ENCODE peak calls at places on chromosomes 1 and 21, in four cellular contexts. One of them, this sample, is unnamed. For H3K36me3, the result is how much of the 10 kb centered on the place peaks cover.

GRCh38 chr1:983736-984475 is 2.0 kb upstream of the PERM1 start:
- DNase-seq in HCT116: no peak
- DNase-seq in uterus: peak
- DNase-seq in body of pancreas: peak
- DNase-seq in this sample: peak

GRCh38 chr1:5611855-5612254 is 380.4 kb downstream of the NPHP4 start:
- DNase-seq in HCT116: peak
- DNase-seq in uterus: no peak
- DNase-seq in body of pancreas: no peak
- DNase-seq in this sample: no peak

GRCh38 chr1:84505167-84506001 is 802 bp upstream of the SPATA1 start:
- DNase-seq in HCT116: no peak
- DNase-seq in uterus: peak
- DNase-seq in body of pancreas: peak
- DNase-seq in this sample: peak

GRCh38 chr1:178361847-178362246 is 134.9 kb downstream of the CLEC20A start:
- DNase-seq in HCT116: no peak
- DNase-seq in uterus: no peak
- DNase-seq in body of pancreas: no peak
- DNase-seq in this sample: no peak

GRCh38 chr21:10272216-10272615 is 249.2 kb upstream of the TPTE start:
- DNase-seq in HCT116: no peak
- DNase-seq in uterus: no peak
- DNase-seq in body of pancreas: no peak
- DNase-seq in this sample: no peak

GRCh38 chr1:37120279-37120678 is 86.0 kb upstream of the GRIK3 start:
- DNase-seq in HCT116: no peak
- DNase-seq in uterus: no peak
- DNase-seq in body of pancreas: no peak
- DNase-seq in this sample: no peak

GRCh38 chr1:213623103-213623581 is 364.6 kb upstream of the PROX1 start:
- DNase-seq in HCT116: no peak
- DNase-seq in uterus: no peak
- DNase-seq in body of pancreas: no peak
- DNase-seq in this sample: no peak

GRCh38 chr1:202283379-202283844 is 58.3 kb downstream of the UBE2T start:
- DNase-seq in HCT116: peak
- DNase-seq in uterus: no peak
- DNase-seq in body of pancreas: no peak
- DNase-seq in this sample: no peak

GRCh38 chr1:208243851-208244583 is at the start of gene PLXNA2:
- DNase-seq in HCT116: peak
- DNase-seq in uterus: peak
- DNase-seq in body of pancreas: peak
- DNase-seq in this sample: peak

GRCh38 chr1:167120899-167121298 is 27.0 kb downstream of the STYXL2 start:
- DNase-seq in HCT116: no peak
- DNase-seq in uterus: no peak
- DNase-seq in body of pancreas: no peak
- DNase-seq in this sample: no peak

GRCh38 chr21:15631342-15631741 is 98.4 kb upstream of the USP25 start:
- DNase-seq in HCT116: no peak
- DNase-seq in uterus: no peak
- DNase-seq in body of pancreas: no peak
- DNase-seq in this sample: no peak

GRCh38 chr21:45979651-45980050 is 1.9 kb upstream of the COL6A1 start:
- DNase-seq in HCT116: no peak
- DNase-seq in uterus: no peak
- DNase-seq in body of pancreas: no peak
- DNase-seq in this sample: no peak

GRCh38 chr1:36486436-36487335 is 4.0 kb upstream of the CSF3R start:
- DNase-seq in HCT116: no peak
- DNase-seq in uterus: no peak
- DNase-seq in body of pancreas: peak
- DNase-seq in this sample: no peak

GRCh38 chr1:36367798-36368197 is 17.9 kb downstream of the STK40 start:
- DNase-seq in HCT116: no peak
- DNase-seq in uterus: no peak
- DNase-seq in body of pancreas: no peak
- DNase-seq in this sample: no peak

GRCh38 chr21:45788635-45789506 is 145.3 kb downstream of the PCBP3 start:
- DNase-seq in HCT116: no peak
- DNase-seq in uterus: no peak
- DNase-seq in body of pancreas: no peak
- DNase-seq in this sample: no peak

GRCh38 chr1:151060241-151061011 is at the start of gene MLLT11:
- DNase-seq in HCT116: no peak
- DNase-seq in uterus: peak
- DNase-seq in body of pancreas: peak
- DNase-seq in this sample: peak

GRCh38 chr21:33030633-33031032 is 4.9 kb downstream of the OLIG2 start:
- DNase-seq in HCT116: no peak
- DNase-seq in uterus: no peak
- DNase-seq in body of pancreas: no peak
- DNase-seq in this sample: no peak

GRCh38 chr1:30686236-30686635 is 37.1 kb downstream of the MATN1 start:
- DNase-seq in HCT116: no peak
- DNase-seq in uterus: no peak
- DNase-seq in body of pancreas: peak
- DNase-seq in this sample: no peak

GRCh38 chr1:56080123-56080522 is 499.2 kb downstream of the PLPP3 start:
- DNase-seq in HCT116: no peak
- DNase-seq in uterus: no peak
- DNase-seq in body of pancreas: no peak
- DNase-seq in this sample: no peak

GRCh38 chr1:116847688-116848531 is 61.8 kb upstream of the PTGFRN start:
- DNase-seq in HCT116: no peak
- DNase-seq in uterus: peak
- DNase-seq in body of pancreas: no peak
- DNase-seq in this sample: peak

GRCh38 chr21:43354016-43354420 is 72.9 kb downstream of the SIK1 start:
- DNase-seq in HCT116: no peak
- DNase-seq in uterus: no peak
- DNase-seq in body of pancreas: no peak
- DNase-seq in this sample: no peak

GRCh38 chr1:175245324-175245723 is 52.7 kb upstream of the KIAA0040 start:
- DNase-seq in HCT116: no peak
- DNase-seq in uterus: no peak
- DNase-seq in body of pancreas: no peak
- DNase-seq in this sample: no peak

GRCh38 chr1:40301541-40302299 is 15.4 kb downstream of the COL9A2 start:
- DNase-seq in HCT116: no peak
- DNase-seq in uterus: no peak
- DNase-seq in body of pancreas: no peak
- DNase-seq in this sample: no peak

GRCh38 chr1:160046494-160047115 is 14.8 kb upstream of the PIGM start:
- DNase-seq in HCT116: no peak
- DNase-seq in uterus: peak
- DNase-seq in body of pancreas: peak
- DNase-seq in this sample: peak

GRCh38 chr1:155206891-155207577 is 663 bp downstream of the THBS3 start:
- DNase-seq in HCT116: no peak
- DNase-seq in uterus: peak
- DNase-seq in body of pancreas: peak
- DNase-seq in this sample: peak

GRCh38 chr1:174217787-174218574 is 58.7 kb downstream of the RABGAP1L start:
- DNase-seq in HCT116: peak
- DNase-seq in uterus: no peak
- DNase-seq in body of pancreas: no peak
- DNase-seq in this sample: peak

GRCh38 chr1:151130837-151131586 is 15.4 kb downstream of the SEMA6C start:
- DNase-seq in HCT116: no peak
- DNase-seq in uterus: peak
- DNase-seq in body of pancreas: peak
- DNase-seq in this sample: peak

GRCh38 chr1:5616366-5617178 is 375.7 kb downstream of the NPHP4 start:
- DNase-seq in HCT116: no peak
- DNase-seq in uterus: no peak
- DNase-seq in body of pancreas: no peak
- DNase-seq in this sample: no peak

GRCh38 chr1:206824327-206824726 is 41.1 kb upstream of the IL20 start:
- DNase-seq in HCT116: no peak
- DNase-seq in uterus: no peak
- DNase-seq in body of pancreas: no peak
- DNase-seq in this sample: peak

GRCh38 chr1:101929343-101929742 is 67.4 kb downstream of the OLFM3 start:
- DNase-seq in HCT116: no peak
- DNase-seq in uterus: no peak
- DNase-seq in body of pancreas: no peak
- DNase-seq in this sample: no peak

GRCh38 chr1:87588445-87588844 is 259.8 kb downstream of the LMO4 start:
- DNase-seq in HCT116: no peak
- DNase-seq in uterus: no peak
- DNase-seq in body of pancreas: no peak
- DNase-seq in this sample: no peak

GRCh38 chr1:147492207-147492606 is 49.1 kb upstream of the BCL9 start:
- DNase-seq in HCT116: no peak
- DNase-seq in uterus: no peak
- DNase-seq in body of pancreas: no peak
- DNase-seq in this sample: no peak
- TF ChIP-seq CTCF in HCT116: peak
- TF ChIP-seq CTCF in uterus: no peak
- TF ChIP-seq CTCF in body of pancreas: no peak
- TF ChIP-seq CTCF in this sample: no peak

GRCh38 chr1:200379940-200380588 is 29.8 kb downstream of the ZNF281 start:
- DNase-seq in HCT116: no peak
- DNase-seq in uterus: no peak
- DNase-seq in body of pancreas: no peak
- DNase-seq in this sample: no peak

GRCh38 chr1:200380589-200381021 is 29.2 kb downstream of the ZNF281 start:
- DNase-seq in HCT116: no peak
- DNase-seq in uterus: no peak
- DNase-seq in body of pancreas: no peak
- DNase-seq in this sample: no peak

GRCh38 chr1:200381256-200381980 is 28.4 kb downstream of the ZNF281 start:
- DNase-seq in HCT116: no peak
- DNase-seq in uterus: no peak
- DNase-seq in body of pancreas: no peak
- DNase-seq in this sample: no peak

GRCh38 chr1:200378096-200378495 is 31.7 kb downstream of the ZNF281 start:
- DNase-seq in HCT116: no peak
- DNase-seq in uterus: no peak
- DNase-seq in body of pancreas: no peak
- DNase-seq in this sample: no peak

DNA sequence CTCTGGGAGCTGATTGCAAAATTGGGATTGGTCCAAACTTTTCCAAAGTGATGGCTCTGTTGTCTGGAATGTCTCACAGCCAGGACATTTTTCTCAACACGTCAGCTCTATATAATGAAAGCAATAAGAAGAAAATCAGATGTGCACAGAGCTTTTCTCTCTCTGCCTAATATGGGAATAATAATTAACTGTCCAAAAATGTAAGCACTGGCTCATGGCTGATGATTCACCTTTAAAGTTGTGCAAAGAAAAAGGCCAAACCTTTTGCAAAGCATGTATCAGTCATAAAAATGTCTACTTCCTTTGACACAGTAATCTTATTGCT is 30.4 kb downstream of the ZNF281 start:
- DNase-seq in HCT116: no peak
- DNase-seq in uterus: no peak
- DNase-seq in body of pancreas: no peak
- DNase-seq in this sample: no peak
- H3K4me3 ChIP-seq in HCT116: no peak
- H3K4me3 ChIP-seq in uterus: no peak
- H3K4me3 ChIP-seq in body of pancreas: no peak
- H3K4me3 ChIP-seq in this sample: no peak

DNA sequence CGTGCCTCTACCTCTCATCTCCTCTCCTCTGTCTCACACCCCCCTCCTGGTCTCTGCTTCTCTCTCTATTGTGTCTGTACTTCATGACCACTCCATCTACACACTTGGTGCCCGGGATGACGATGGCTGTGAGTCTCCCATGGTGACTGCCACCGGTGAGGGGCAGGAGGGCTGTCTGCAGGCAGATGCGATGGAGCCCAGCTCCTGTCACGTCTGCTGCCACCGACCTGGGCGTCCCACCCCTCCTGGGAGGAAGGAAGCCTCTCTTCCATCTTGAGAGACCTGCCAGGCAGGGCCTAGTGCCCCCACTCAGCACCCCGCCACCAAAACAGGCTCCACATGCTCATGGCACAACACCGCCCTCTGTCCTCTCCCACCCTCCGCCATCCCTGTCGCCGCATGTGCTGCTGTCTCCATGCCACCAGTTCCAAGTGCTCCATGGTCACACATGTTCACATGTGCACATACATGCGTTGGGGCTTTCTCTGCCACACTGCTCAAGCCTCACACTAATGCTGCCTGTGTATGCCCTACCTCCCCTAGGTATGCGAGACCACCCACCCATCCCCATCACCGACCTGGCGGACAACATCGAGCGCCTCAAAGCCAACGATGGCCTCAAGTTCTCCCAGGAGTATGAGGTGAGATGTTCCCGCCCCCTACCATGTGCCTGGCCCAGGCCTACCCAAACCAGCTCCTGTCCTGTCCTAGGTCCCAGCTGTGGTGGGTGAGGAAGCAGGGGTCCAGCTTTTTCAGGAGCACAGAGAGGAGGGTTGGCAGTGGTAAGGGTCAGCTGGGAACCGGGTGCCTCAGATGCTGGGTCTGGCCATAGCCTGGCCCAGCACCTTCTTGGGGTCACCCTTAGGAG is 36.6 kb upstream of the KDM4A start:
- DNase-seq in HCT116: no peak
- DNase-seq in uterus: no peak
- DNase-seq in body of pancreas: no peak
- DNase-seq in this sample: no peak
- H3K36me3 ChIP-seq in HCT116: half or more
- H3K36me3 ChIP-seq in uterus: under half
- H3K36me3 ChIP-seq in body of pancreas: under half
- H3K36me3 ChIP-seq in this sample: under half

DNA sequence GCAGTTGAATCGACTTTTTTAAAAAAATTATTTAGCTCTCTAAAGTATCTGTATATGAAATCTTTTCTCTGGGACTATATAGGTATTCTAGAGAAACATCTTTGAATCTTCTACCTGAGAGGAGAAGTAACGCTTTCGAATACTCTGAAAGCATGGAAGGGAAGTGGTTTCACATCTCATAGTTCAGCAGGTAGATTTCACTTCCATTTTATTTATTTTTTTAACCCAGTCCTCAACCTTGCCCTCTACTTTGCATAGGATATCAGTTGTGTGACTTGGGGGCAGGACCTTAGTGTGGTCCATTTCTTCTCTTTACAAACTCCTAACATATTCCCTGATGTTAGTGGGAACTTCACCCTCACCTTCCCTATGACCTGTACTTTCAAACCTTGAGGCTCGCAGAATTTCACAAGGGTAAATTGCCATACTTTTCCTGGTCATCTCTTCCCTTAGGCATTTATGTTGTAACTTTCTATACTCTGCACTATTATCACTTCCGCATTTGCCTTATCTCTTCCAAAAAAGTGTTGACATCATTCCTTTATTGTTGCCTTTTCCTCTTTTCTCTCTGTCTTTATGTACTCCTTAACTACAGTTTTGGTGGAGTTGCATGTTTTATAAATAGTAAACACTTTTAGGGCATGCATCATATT is 1208.5 kb upstream of the ADGRL4 start:
- DNase-seq in HCT116: no peak
- DNase-seq in uterus: no peak
- DNase-seq in body of pancreas: no peak
- DNase-seq in this sample: no peak
- TF ChIP-seq CTCF in HCT116: no peak
- TF ChIP-seq CTCF in uterus: no peak
- TF ChIP-seq CTCF in body of pancreas: no peak
- TF ChIP-seq CTCF in this sample: no peak

This sample was measured in cardiac muscle cell.